ENCODE peak calls at places on chromosomes 4 and X, in six cellular contexts. One of them, this sample, is unnamed.

GRCh38 chr4:76949293-76950051 is at the start of gene SEPTIN11:
- DNase-seq in stomach: peak
- DNase-seq in HL-60: peak
- DNase-seq in upper lobe of left lung: peak
- DNase-seq in HepG2: peak
- DNase-seq in GM23338: peak
- DNase-seq in this sample: peak

GRCh38 chrX:119410027-119410819 is 11.1 kb downstream of the SLC25A43 start:
- DNase-seq in stomach: peak
- DNase-seq in HL-60: no peak
- DNase-seq in upper lobe of left lung: peak
- DNase-seq in HepG2: peak
- DNase-seq in GM23338: no peak
- DNase-seq in this sample: no peak

GRCh38 chrX:65463550-65463949 is 71.0 kb downstream of the LAS1L start:
- DNase-seq in stomach: no peak
- DNase-seq in HL-60: no peak
- DNase-seq in upper lobe of left lung: no peak
- DNase-seq in HepG2: no peak
- DNase-seq in GM23338: peak
- DNase-seq in this sample: no peak

GRCh38 chrX:37599735-37600134 is 28.3 kb downstream of the LANCL3 start:
- DNase-seq in stomach: peak
- DNase-seq in HL-60: no peak
- DNase-seq in upper lobe of left lung: peak
- DNase-seq in HepG2: no peak
- DNase-seq in GM23338: no peak
- DNase-seq in this sample: no peak

GRCh38 chr4:128322986-128323385 is 35.4 kb upstream of the PGRMC2 start:
- DNase-seq in stomach: no peak
- DNase-seq in HL-60: no peak
- DNase-seq in upper lobe of left lung: no peak
- DNase-seq in HepG2: peak
- DNase-seq in GM23338: no peak
- DNase-seq in this sample: no peak

GRCh38 chr4:142475663-142476062 is 370.4 kb downstream of the INPP4B start:
- DNase-seq in stomach: no peak
- DNase-seq in HL-60: no peak
- DNase-seq in upper lobe of left lung: no peak
- DNase-seq in HepG2: no peak
- DNase-seq in GM23338: no peak
- DNase-seq in this sample: no peak

GRCh38 chrX:14697453-14697852 is 168.1 kb downstream of the GLRA2 start:
- DNase-seq in stomach: peak
- DNase-seq in HL-60: peak
- DNase-seq in upper lobe of left lung: peak
- DNase-seq in HepG2: peak
- DNase-seq in GM23338: peak
- DNase-seq in this sample: peak

GRCh38 chrX:151902813-151903591 is 9.7 kb upstream of the MAGEA4 start:
- DNase-seq in stomach: no peak
- DNase-seq in HL-60: no peak
- DNase-seq in upper lobe of left lung: no peak
- DNase-seq in HepG2: peak
- DNase-seq in GM23338: no peak
- DNase-seq in this sample: no peak

GRCh38 chrX:154486052-154486395 is 391 bp downstream of the UBL4A start:
- DNase-seq in stomach: peak
- DNase-seq in HL-60: no peak
- DNase-seq in upper lobe of left lung: no peak
- DNase-seq in HepG2: no peak
- DNase-seq in GM23338: peak
- DNase-seq in this sample: peak

GRCh38 chr4:16197842-16198241 is 28.4 kb downstream of the TAPT1 start:
- DNase-seq in stomach: no peak
- DNase-seq in HL-60: no peak
- DNase-seq in upper lobe of left lung: no peak
- DNase-seq in HepG2: no peak
- DNase-seq in GM23338: no peak
- DNase-seq in this sample: no peak

GRCh38 chrX:56994375-56995270 is 718 bp downstream of the SPIN3 start:
- DNase-seq in stomach: no peak
- DNase-seq in HL-60: peak
- DNase-seq in upper lobe of left lung: no peak
- DNase-seq in HepG2: no peak
- DNase-seq in GM23338: no peak
- DNase-seq in this sample: peak

GRCh38 chr4:100258675-100259074 is 68.4 kb upstream of the DDIT4L start:
- DNase-seq in stomach: no peak
- DNase-seq in HL-60: no peak
- DNase-seq in upper lobe of left lung: no peak
- DNase-seq in HepG2: no peak
- DNase-seq in GM23338: no peak
- DNase-seq in this sample: no peak

GRCh38 chr4:83599183-83599582 is 63.3 kb downstream of the GPAT3 start:
- DNase-seq in stomach: no peak
- DNase-seq in HL-60: peak
- DNase-seq in upper lobe of left lung: no peak
- DNase-seq in HepG2: peak
- DNase-seq in GM23338: peak
- DNase-seq in this sample: no peak

GRCh38 chrX:139596068-139596467 is 65.5 kb downstream of the F9 start:
- DNase-seq in stomach: no peak
- DNase-seq in HL-60: no peak
- DNase-seq in upper lobe of left lung: no peak
- DNase-seq in HepG2: no peak
- DNase-seq in GM23338: peak
- DNase-seq in this sample: no peak

GRCh38 chr4:140884431-140885058 is 128.4 kb upstream of the TBC1D9 start:
- DNase-seq in stomach: peak
- DNase-seq in HL-60: peak
- DNase-seq in upper lobe of left lung: peak
- DNase-seq in HepG2: peak
- DNase-seq in GM23338: peak
- DNase-seq in this sample: peak

GRCh38 chr4:41120297-41121217 is 93.8 kb downstream of the APBB2 start:
- DNase-seq in stomach: peak
- DNase-seq in HL-60: peak
- DNase-seq in upper lobe of left lung: peak
- DNase-seq in HepG2: no peak
- DNase-seq in GM23338: no peak
- DNase-seq in this sample: no peak

GRCh38 chr4:19888587-19888986 is 363.1 kb upstream of the SLIT2 start:
- DNase-seq in stomach: no peak
- DNase-seq in HL-60: no peak
- DNase-seq in upper lobe of left lung: no peak
- DNase-seq in HepG2: no peak
- DNase-seq in GM23338: peak
- DNase-seq in this sample: no peak

GRCh38 chr4:6250235-6250983 is 19.2 kb upstream of the WFS1 start:
- DNase-seq in stomach: no peak
- DNase-seq in HL-60: peak
- DNase-seq in upper lobe of left lung: no peak
- DNase-seq in HepG2: peak
- DNase-seq in GM23338: peak
- DNase-seq in this sample: peak

GRCh38 chr4:3516836-3517730 is 15.1 kb downstream of the LRPAP1 start:
- DNase-seq in stomach: no peak
- DNase-seq in HL-60: no peak
- DNase-seq in upper lobe of left lung: no peak
- DNase-seq in HepG2: no peak
- DNase-seq in GM23338: no peak
- DNase-seq in this sample: no peak

GRCh38 chr4:105544517-105544916 is 7.9 kb upstream of the ARHGEF38 start:
- DNase-seq in stomach: no peak
- DNase-seq in HL-60: no peak
- DNase-seq in upper lobe of left lung: no peak
- DNase-seq in HepG2: no peak
- DNase-seq in GM23338: no peak
- DNase-seq in this sample: no peak

GRCh38 chr4:110614981-110615365 is 7.9 kb downstream of the PITX2 start:
- DNase-seq in stomach: no peak
- DNase-seq in HL-60: no peak
- DNase-seq in upper lobe of left lung: no peak
- DNase-seq in HepG2: no peak
- DNase-seq in GM23338: peak
- DNase-seq in this sample: no peak

GRCh38 chr4:76301068-76301774 is 5.3 kb upstream of the STBD1 start:
- DNase-seq in stomach: no peak
- DNase-seq in HL-60: peak
- DNase-seq in upper lobe of left lung: no peak
- DNase-seq in HepG2: peak
- DNase-seq in GM23338: no peak
- DNase-seq in this sample: no peak

GRCh38 chrX:10529344-10529743 is 91.0 kb downstream of the MID1 start:
- DNase-seq in stomach: no peak
- DNase-seq in HL-60: no peak
- DNase-seq in upper lobe of left lung: no peak
- DNase-seq in HepG2: no peak
- DNase-seq in GM23338: no peak
- DNase-seq in this sample: no peak

GRCh38 chr4:31040106-31040505 is 319.9 kb downstream of the PCDH7 start:
- DNase-seq in stomach: no peak
- DNase-seq in HL-60: no peak
- DNase-seq in upper lobe of left lung: no peak
- DNase-seq in HepG2: no peak
- DNase-seq in GM23338: no peak
- DNase-seq in this sample: no peak

GRCh38 chrX:143017272-143017671 is 8.5 kb upstream of the SPANXN4 start:
- DNase-seq in stomach: no peak
- DNase-seq in HL-60: no peak
- DNase-seq in upper lobe of left lung: no peak
- DNase-seq in HepG2: no peak
- DNase-seq in GM23338: no peak
- DNase-seq in this sample: no peak

GRCh38 chrX:137427813-137428212 is 138.1 kb upstream of the ZIC3 start:
- DNase-seq in stomach: no peak
- DNase-seq in HL-60: no peak
- DNase-seq in upper lobe of left lung: no peak
- DNase-seq in HepG2: no peak
- DNase-seq in GM23338: peak
- DNase-seq in this sample: no peak

GRCh38 chr4:114780205-114780604 is 181.6 kb downstream of the UGT8 start:
- DNase-seq in stomach: no peak
- DNase-seq in HL-60: no peak
- DNase-seq in upper lobe of left lung: no peak
- DNase-seq in HepG2: peak
- DNase-seq in GM23338: peak
- DNase-seq in this sample: peak

GRCh38 chr4:3482707-3483106 is 19.6 kb downstream of the DOK7 start:
- DNase-seq in stomach: no peak
- DNase-seq in HL-60: no peak
- DNase-seq in upper lobe of left lung: no peak
- DNase-seq in HepG2: no peak
- DNase-seq in GM23338: no peak
- DNase-seq in this sample: no peak

GRCh38 chr4:185889566-185889965 is 77.6 kb upstream of the SORBS2 start:
- DNase-seq in stomach: no peak
- DNase-seq in HL-60: no peak
- DNase-seq in upper lobe of left lung: no peak
- DNase-seq in HepG2: no peak
- DNase-seq in GM23338: no peak
- DNase-seq in this sample: no peak

GRCh38 chr4:185307136-185307950 is 88.4 kb downstream of the LRP2BP start:
- DNase-seq in stomach: no peak
- DNase-seq in HL-60: no peak
- DNase-seq in upper lobe of left lung: no peak
- DNase-seq in HepG2: no peak
- DNase-seq in GM23338: peak
- DNase-seq in this sample: no peak

GRCh38 chr4:88033309-88033708 is 25.9 kb downstream of the PKD2 start:
- DNase-seq in stomach: peak
- DNase-seq in HL-60: peak
- DNase-seq in upper lobe of left lung: no peak
- DNase-seq in HepG2: peak
- DNase-seq in GM23338: peak
- DNase-seq in this sample: peak

GRCh38 chr4:36000941-36001557 is 243.3 kb downstream of the ARAP2 start:
- DNase-seq in stomach: no peak
- DNase-seq in HL-60: no peak
- DNase-seq in upper lobe of left lung: no peak
- DNase-seq in HepG2: no peak
- DNase-seq in GM23338: no peak
- DNase-seq in this sample: no peak

GRCh38 chr4:71156616-71157015 is 163.2 kb downstream of the DCK start:
- DNase-seq in stomach: no peak
- DNase-seq in HL-60: no peak
- DNase-seq in upper lobe of left lung: no peak
- DNase-seq in HepG2: no peak
- DNase-seq in GM23338: no peak
- DNase-seq in this sample: no peak

GRCh38 chrX:49287665-49288064 is 15.8 kb upstream of the GAGE10 start:
- DNase-seq in stomach: no peak
- DNase-seq in HL-60: no peak
- DNase-seq in upper lobe of left lung: no peak
- DNase-seq in HepG2: no peak
- DNase-seq in GM23338: no peak
- DNase-seq in this sample: no peak
- TF ChIP-seq POLR2AphosphoS5 in stomach: no peak
- TF ChIP-seq POLR2AphosphoS5 in HL-60: no peak
- TF ChIP-seq POLR2AphosphoS5 in upper lobe of left lung: no peak
- TF ChIP-seq POLR2AphosphoS5 in HepG2: no peak
- TF ChIP-seq POLR2AphosphoS5 in GM23338: no peak
- TF ChIP-seq POLR2AphosphoS5 in this sample: no peak

GRCh38 chrX:47650164-47651042 is at the start of gene ELK1:
- DNase-seq in stomach: peak
- DNase-seq in HL-60: peak
- DNase-seq in upper lobe of left lung: peak
- DNase-seq in HepG2: peak
- DNase-seq in GM23338: peak
- DNase-seq in this sample: peak
- TF ChIP-seq POLR2AphosphoS5 in stomach: peak
- TF ChIP-seq POLR2AphosphoS5 in HL-60: peak
- TF ChIP-seq POLR2AphosphoS5 in upper lobe of left lung: peak
- TF ChIP-seq POLR2AphosphoS5 in HepG2: no peak
- TF ChIP-seq POLR2AphosphoS5 in GM23338: peak
- TF ChIP-seq POLR2AphosphoS5 in this sample: peak

GRCh38 chr4:8862334-8862733 is 9.3 kb downstream of the HMX1 start:
- DNase-seq in stomach: no peak
- DNase-seq in HL-60: no peak
- DNase-seq in upper lobe of left lung: no peak
- DNase-seq in HepG2: no peak
- DNase-seq in GM23338: no peak
- DNase-seq in this sample: no peak
- TF ChIP-seq POLR2AphosphoS5 in stomach: no peak
- TF ChIP-seq POLR2AphosphoS5 in HL-60: no peak
- TF ChIP-seq POLR2AphosphoS5 in upper lobe of left lung: no peak
- TF ChIP-seq POLR2AphosphoS5 in HepG2: no peak
- TF ChIP-seq POLR2AphosphoS5 in GM23338: no peak
- TF ChIP-seq POLR2AphosphoS5 in this sample: no peak

DNA sequence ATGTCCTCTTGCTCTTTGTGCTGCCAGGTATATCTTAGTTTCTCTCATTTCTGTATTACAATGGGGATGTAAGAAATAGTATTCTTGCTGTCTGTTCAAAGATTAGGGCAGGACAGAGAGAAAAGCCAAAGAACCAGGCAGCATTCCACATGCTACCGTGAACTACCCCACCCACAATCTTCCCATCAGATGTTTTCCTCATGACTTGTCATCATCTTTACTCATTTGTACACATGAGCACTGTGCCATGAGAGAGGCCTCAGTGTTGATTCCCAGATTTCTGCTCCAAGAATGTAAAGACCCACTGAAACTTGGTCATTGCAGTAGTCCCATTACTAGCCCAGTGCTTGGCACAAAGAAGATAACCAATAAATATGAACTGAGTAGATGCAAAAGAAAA is 354.6 kb upstream of the RASGEF1B start:
- DNase-seq in stomach: no peak
- DNase-seq in HL-60: no peak
- DNase-seq in upper lobe of left lung: no peak
- DNase-seq in HepG2: no peak
- DNase-seq in GM23338: no peak
- DNase-seq in this sample: no peak
- TF ChIP-seq POLR2AphosphoS5 in stomach: no peak
- TF ChIP-seq POLR2AphosphoS5 in HL-60: no peak
- TF ChIP-seq POLR2AphosphoS5 in upper lobe of left lung: no peak
- TF ChIP-seq POLR2AphosphoS5 in HepG2: no peak
- TF ChIP-seq POLR2AphosphoS5 in GM23338: no peak
- TF ChIP-seq POLR2AphosphoS5 in this sample: no peak